ENCODE peak calls at places on chromosomes 11 and 22, in five cellular contexts. Y is Panc1, T is nephron progenitor cell, H is cardiac fibroblast, Z is right lobe of liver. G is an unnamed sample.

GRCh38 chr11:93089474-93090102 is 108.2 kb downstream of the SLC36A4 start:
- DNase-seq in Y (peak), Z (no peak), H (peak), T (no peak), G (no peak)

GRCh38 chr11:26801601-26802000 is 79.7 kb upstream of the SLC5A12 start:
- DNase-seq in H (no peak), Z (no peak), T (no peak), Y (no peak), G (no peak)

GRCh38 chr11:131886201-131886600 is 515.8 kb downstream of the NTM start:
- DNase-seq in T (no peak), H (no peak), Y (no peak), Z (no peak), G (no peak)

GRCh38 chr11:60193687-60194433 is 11.0 kb upstream of the MS4A6A start:
- DNase-seq in T (peak), H (peak), Z (no peak), Y (peak), G (no peak)

GRCh38 chr11:60469723-60470122 is 14.1 kb downstream of the MS4A1 start:
- DNase-seq in Y (no peak), H (no peak), T (no peak), Z (no peak), G (no peak)

GRCh38 chr11:65892661-65893317 is 2.3 kb downstream of the CCDC85B start:
- DNase-seq in T (no peak), H (no peak), Z (no peak), Y (no peak), G (no peak)

GRCh38 chr11:3359092-3359824 is 19.7 kb downstream of the ZNF195 start:
- DNase-seq in H (peak), Z (no peak), Y (no peak), T (no peak), G (no peak)

GRCh38 chr11:31030375-31030774 is 339.2 kb downstream of the DCDC1 start:
- DNase-seq in Y (no peak), H (no peak), T (no peak), Z (no peak), G (no peak)

GRCh38 chr11:111978028-111978771 is 41.1 kb downstream of the DIXDC1 start:
- DNase-seq in T (peak), H (peak), Y (no peak), Z (no peak), G (no peak)

GRCh38 chr11:6968816-6969215 is 42.6 kb downstream of the ZNF215 start:
- DNase-seq in H (peak), Z (no peak), T (no peak), Y (no peak), G (no peak)

GRCh38 chr22:22027955-22028354 is 45.4 kb upstream of the TOP3B start:
- DNase-seq in T (no peak), H (no peak), Z (no peak), Y (no peak), G (no peak)

GRCh38 chr11:134741453-134742227 is 329.6 kb upstream of the B3GAT1 start:
- DNase-seq in H (peak), Y (no peak), T (no peak), Z (no peak), G (no peak)

GRCh38 chr22:46121523-46122287 is 28.6 kb upstream of the PPARA start:
- DNase-seq in Y (no peak), T (no peak), H (peak), Z (no peak), G (no peak)

GRCh38 chr22:40453676-40454075 is 83.3 kb downstream of the SGSM3 start:
- DNase-seq in Y (no peak), H (no peak), T (no peak), Z (no peak), G (no peak)

GRCh38 chr11:1930448-1930802 is 10.9 kb downstream of the TNNT3 start:
- DNase-seq in T (no peak), Z (no peak), H (no peak), Y (no peak), G (no peak)

GRCh38 chr22:24819941-24820461 is 14.0 kb downstream of the SGSM1 start:
- DNase-seq in Y (no peak), T (no peak), Z (peak), H (no peak), G (no peak)

GRCh38 chr22:43136255-43136654 is 6.9 kb downstream of the MCAT start:
- DNase-seq in Z (no peak), Y (no peak), T (peak), H (peak), G (no peak)

GRCh38 chr11:38543311-38543710 is 1945.3 kb upstream of the RAG2 start:
- DNase-seq in H (peak), T (no peak), Y (no peak), Z (no peak), G (no peak)

GRCh38 chr11:56637500-56637899 is 4.7 kb downstream of the OR5AP2 start:
- DNase-seq in Y (no peak), T (no peak), Z (no peak), H (no peak), G (no peak)

GRCh38 chr11:850777-851762 is 8.4 kb downstream of the TSPAN4 start:
- DNase-seq in Z (no peak), T (peak), Y (no peak), H (no peak), G (no peak)
- TF ChIP-seq CTCF in Z (no peak), T (no peak), Y (no peak), H (no peak), G (peak)

DNA sequence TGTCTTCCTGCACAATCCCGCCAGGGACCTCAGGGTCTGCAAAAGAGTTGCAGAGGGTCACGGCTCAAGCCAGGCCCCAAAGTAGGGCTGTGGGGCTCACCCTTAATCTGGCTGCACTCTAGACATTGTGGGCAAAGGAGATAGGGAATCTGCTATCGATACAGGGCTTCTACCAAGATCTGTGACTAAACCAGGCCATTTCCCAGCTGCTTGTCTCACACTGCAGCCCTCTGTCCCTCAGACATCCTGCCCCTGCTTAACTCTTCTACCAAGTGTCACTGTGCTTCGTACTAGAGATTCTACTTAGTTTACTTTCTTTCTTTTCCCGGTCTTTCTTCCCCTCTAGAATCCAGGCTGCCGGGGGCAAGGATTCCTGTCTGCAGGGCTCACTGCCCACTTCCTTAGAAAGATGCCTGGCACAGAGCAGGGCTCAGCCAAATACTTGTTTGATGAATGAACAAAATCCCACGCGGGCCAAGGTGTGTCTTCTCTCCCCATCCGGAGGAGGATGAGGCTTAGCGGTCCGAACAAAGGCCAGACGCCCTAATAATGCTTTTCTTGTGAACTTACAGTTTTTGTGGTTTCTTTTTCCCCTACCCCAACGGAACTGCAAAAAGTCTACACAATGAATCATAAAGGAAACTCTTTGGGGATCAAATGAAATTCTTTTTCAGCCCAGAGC is 61.3 kb upstream of the ANO1 start:
- DNase-seq in Y (no peak), H (peak), T (no peak), Z (peak), G (no peak)
- TF ChIP-seq CTCF in Y (no peak), H (no peak), T (no peak), Z (no peak), G (no peak)

DNA sequence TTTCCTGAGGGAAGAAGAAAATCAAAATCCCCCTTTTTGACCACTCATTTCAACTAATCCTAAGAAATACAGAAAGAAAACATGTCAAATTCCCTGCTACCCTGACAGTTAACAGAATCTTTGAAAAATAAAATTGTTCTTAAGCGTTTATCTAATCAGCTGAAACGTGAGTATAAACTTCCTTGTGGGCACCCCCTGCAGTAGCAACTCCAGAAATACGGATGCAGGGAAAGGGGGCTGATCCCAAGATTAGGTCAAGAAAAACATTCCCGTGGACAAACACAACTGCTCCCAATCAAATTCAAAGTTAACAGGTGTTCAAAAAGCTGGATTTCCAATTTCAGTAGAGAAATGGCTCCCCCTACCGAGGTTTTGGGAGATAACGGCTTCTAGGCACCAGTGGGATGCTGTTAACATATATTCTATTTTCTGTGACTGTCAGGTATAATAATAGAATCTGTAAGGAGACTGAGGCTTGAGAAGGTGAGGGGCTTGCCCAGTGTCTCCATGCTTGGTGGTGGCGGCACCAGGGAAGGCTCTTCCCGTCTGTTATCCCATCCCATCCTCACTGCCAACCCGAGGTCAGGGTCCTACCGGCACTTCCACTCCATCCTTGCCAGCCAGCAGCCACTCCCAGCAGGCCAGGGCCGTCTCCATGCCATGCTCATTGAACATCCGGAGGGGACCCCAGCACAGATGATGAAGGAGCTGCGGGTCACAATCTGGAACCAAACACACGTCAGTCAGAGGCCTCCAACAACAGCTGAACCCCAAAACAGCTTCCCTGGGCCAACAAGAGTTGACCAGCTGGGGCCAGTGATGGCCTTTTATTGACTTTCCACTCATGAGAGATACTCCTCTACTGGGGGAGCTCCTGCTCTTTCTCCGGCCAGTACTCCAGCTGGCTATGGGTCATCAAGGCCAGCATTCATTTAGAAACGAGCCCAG is 32.0 kb upstream of the SERPIND1 start:
- DNase-seq in H (peak), Y (no peak), Z (no peak), T (peak), G (no peak)
- TF ChIP-seq CTCF in H (peak), Y (peak), Z (peak), T (peak), G (peak)

GRCh38 chr11:33109242-33109641 is 52.0 kb downstream of the CSTF3 start:
- DNase-seq in Y (no peak), T (no peak), H (no peak), Z (no peak), G (no peak)

GRCh38 chr11:33103836-33104235 is 57.4 kb downstream of the CSTF3 start:
- DNase-seq in Z (no peak), Y (no peak), H (no peak), T (no peak), G (no peak)
- TF ChIP-seq CTCF in Z (no peak), Y (no peak), H (no peak), T (no peak), G (no peak)

GRCh38 chr22:27438271-27438980 is 363.1 kb downstream of the MN1 start:
- DNase-seq in Y (no peak), T (peak), Z (no peak), H (peak), G (no peak)
- TF ChIP-seq CTCF in Y (no peak), T (no peak), Z (no peak), H (no peak), G (peak)

GRCh38 chr11:120067361-120068113 is 70.4 kb downstream of the TRIM29 start:
- DNase-seq in Y (no peak), T (no peak), Z (no peak), H (no peak), G (no peak)

GRCh38 chr11:120078397-120078796 is 59.5 kb downstream of the TRIM29 start:
- DNase-seq in T (no peak), Z (no peak), Y (no peak), H (no peak), G (no peak)

GRCh38 chr11:120068114-120068573 is 69.8 kb downstream of the TRIM29 start:
- DNase-seq in Y (no peak), H (peak), T (no peak), Z (no peak), G (no peak)

DNA sequence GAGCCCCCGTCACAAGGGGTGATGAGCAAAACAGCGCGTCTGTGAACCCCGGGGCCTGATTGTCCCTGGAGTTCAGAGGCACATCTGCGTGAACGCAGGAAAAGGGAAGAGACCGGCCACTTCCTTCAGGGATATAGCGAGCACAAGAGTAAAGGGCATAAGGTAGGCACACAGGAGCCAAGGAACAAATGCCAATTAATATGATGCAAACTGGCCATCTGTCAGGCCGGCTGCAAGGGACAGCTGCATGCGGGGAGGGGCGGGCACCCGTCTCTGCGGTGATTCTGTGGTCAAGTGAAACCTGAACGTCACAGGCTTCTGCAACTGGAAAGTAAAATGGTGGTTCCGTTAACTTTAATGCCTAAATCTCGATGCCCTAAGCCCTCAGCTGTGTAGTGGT is 64.7 kb downstream of the TRIM29 start:
- DNase-seq in T (no peak), Z (no peak), Y (no peak), H (no peak), G (no peak)
- TF ChIP-seq CTCF in T (no peak), Z (no peak), Y (no peak), H (no peak), G (no peak)

DNA sequence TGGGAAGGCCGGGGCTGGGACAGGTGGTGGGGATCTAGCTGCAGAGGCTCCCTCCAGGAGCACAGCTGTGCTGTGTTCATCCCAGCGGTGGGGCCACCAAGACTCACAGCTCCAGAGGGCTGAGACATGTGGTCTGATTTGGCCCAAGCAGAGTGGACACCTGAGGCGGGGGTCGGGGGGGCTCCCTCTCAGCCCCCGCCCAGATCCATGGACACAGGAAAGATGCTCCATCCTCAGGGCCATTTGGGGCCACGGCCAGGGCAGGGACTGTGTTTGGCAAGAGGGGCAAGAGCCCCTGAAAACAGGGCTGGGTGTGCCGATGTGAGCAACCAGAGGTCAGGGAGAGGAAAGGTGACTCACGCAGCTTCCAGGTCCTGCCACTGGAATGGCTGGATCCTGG is 219.4 kb downstream of the BRD1 start:
- DNase-seq in Y (no peak), T (no peak), Z (peak), H (no peak), G (no peak)
- TF ChIP-seq CTCF in Y (no peak), T (no peak), Z (no peak), H (no peak), G (no peak)